ENCODE peak calls at places on chromosomes 13 and 19, in ten cellular contexts. Q is GM13977, N is tibial artery, G is colonic mucosa, D is GM06990, V is stomach, T is right atrium auricular region, L is A549, U is neural crest cell, I is choroid plexus epithelial cell. A is an unnamed sample.

GRCh38 chr13:25654332-25654731 is 282.6 kb downstream of the ATP8A2 start:
- DNase-seq in G (no peak), L (no peak), N (no peak), I (no peak), T (no peak), U (no peak), D (no peak), V (no peak), Q (no peak), A (no peak)

GRCh38 chr13:48891586-48891985 is 84.1 kb upstream of the FNDC3A start:
- DNase-seq in T (no peak), V (no peak), G (no peak), L (peak; percentile 55), N (no peak), D (no peak), Q (no peak), I (peak; percentile 77), U (no peak), A (no peak)

GRCh38 chr13:61294467-61295186 is 121.0 kb downstream of the PCDH20 start:
- DNase-seq in V (no peak), G (no peak), U (no peak), L (no peak), N (no peak), T (no peak), D (no peak), I (no peak), Q (no peak), A (no peak)

GRCh38 chr13:87376081-87376480 is 295.1 kb upstream of the SLITRK5 start:
- DNase-seq in N (no peak), V (no peak), U (no peak), Q (no peak), L (no peak), D (no peak), T (no peak), G (no peak), I (no peak), A (no peak)

GRCh38 chr13:30576528-30576927 is 41.2 kb upstream of the USPL1 start:
- DNase-seq in L (no peak), U (no peak), Q (no peak), V (no peak), D (no peak), N (no peak), I (peak; percentile 72), G (no peak), T (no peak), A (peak; percentile 32)

GRCh38 chr13:33188093-33188882 is 97.3 kb downstream of the STARD13 start:
- DNase-seq in G (no peak), D (peak; percentile 74), I (peak; percentile 77), N (no peak), U (no peak), Q (peak; percentile 37), L (no peak), T (no peak), V (no peak), A (no peak)

GRCh38 chr19:31693870-31694269 is 344.6 kb upstream of the TSHZ3 start:
- DNase-seq in L (no peak), D (no peak), G (no peak), U (no peak), Q (no peak), N (no peak), V (no peak), T (peak; percentile 28), I (no peak), A (no peak)

GRCh38 chr19:56167064-56167578 is 8.7 kb upstream of the GALP start:
- DNase-seq in V (no peak), G (no peak), N (no peak), Q (no peak), L (no peak), T (no peak), I (peak; percentile 21), U (no peak), D (no peak), A (no peak)

GRCh38 chr13:35470671-35471465 is 5.6 kb downstream of the MAB21L1 start:
- DNase-seq in Q (peak; percentile 10), L (no peak), I (peak; percentile 41), T (peak; percentile 72), U (peak; percentile 47), D (no peak), G (peak; percentile 30), V (no peak), N (peak; percentile 73), A (no peak)

GRCh38 chr19:780935-781334 is 16.3 kb upstream of the PTBP1 start:
- DNase-seq in N (no peak), D (no peak), T (no peak), Q (no peak), V (no peak), G (no peak), L (no peak), U (no peak), I (no peak), A (no peak)

GRCh38 chr19:15464394-15465385 is at the start of gene RASAL3:
- DNase-seq in G (peak; percentile 35), N (no peak), Q (peak; percentile 66), T (no peak), I (no peak), L (no peak), V (no peak), D (peak; percentile 72), U (no peak), A (no peak)

GRCh38 chr13:19927117-19927734 is 31.3 kb upstream of the ZMYM2 start:
- DNase-seq in Q (peak; percentile 31), N (no peak), L (peak; percentile 40), D (no peak), U (no peak), V (no peak), G (no peak), I (peak; percentile 65), T (no peak), A (no peak)

DNA sequence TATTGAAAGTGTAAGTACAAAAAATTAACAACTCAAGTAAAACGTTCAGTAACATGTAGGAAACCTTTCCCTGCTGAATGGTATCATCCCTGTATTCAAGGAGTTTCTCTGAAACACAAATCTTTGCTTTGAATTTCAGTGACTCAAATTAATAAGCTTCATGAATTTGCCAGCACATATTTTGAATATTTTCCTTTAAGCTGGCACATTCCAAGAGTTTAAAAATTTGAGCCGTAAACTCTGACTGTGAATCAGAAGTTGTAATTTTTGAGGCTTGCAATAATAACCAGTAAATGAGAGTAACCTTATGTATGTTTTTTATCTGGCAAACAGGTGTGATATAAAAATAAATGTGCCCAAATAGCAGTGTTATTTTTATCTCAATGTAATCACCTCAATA is 1722.6 kb upstream of the PRR20A start:
- DNase-seq in V (no peak), G (no peak), I (no peak), T (no peak), D (no peak), U (no peak), L (no peak), Q (no peak), N (no peak), A (no peak)
- TF ChIP-seq CTCF in V (no peak), G (no peak), I (no peak), T (no peak), D (no peak), U (no peak), L (no peak), Q (no peak), N (no peak), A (no peak)

DNA sequence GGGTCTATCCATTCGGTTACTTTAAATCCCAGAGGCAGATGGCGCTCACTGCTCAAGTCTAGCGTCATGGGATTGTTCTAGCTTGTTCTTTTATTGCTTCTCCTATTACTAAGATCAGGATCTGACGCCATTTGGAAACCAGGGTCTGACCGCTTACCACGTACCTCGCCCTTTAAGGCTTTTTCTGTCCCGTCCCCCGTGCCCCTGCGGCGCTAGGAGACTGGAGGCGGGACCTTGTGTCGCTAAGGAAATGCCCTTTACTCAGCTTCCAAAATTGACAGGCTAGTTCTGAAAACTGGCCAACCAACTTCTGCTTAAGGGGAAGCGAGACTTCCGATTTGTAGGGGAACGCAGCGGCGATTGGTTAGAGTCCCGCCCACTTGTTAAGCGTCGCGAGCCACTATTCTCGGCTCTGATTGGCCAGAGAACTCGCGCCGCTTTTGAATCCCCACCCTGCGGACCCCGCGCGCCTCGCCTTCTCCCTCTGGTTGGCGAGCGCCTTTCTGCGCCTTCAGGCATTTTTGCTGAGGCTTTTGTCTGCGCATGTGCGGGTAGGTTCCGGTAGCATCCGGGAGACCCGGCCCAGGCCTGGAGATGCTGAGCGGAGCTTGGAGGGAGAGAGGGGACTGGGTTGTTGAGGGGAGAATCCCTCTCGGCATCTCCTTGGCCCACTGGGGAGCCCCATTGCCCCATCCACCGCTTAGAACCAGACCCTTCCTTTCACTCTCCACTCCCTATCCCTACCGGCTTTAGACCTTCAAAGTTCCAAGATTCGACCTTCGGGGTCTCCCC is 3.9 kb upstream of the C19orf84 start:
- DNase-seq in T (peak; percentile 95), G (peak; percentile 96), V (peak; percentile 92), Q (peak; percentile 93), L (peak; percentile 100), I (peak; percentile 100), N (peak; percentile 94), D (peak; percentile 96), U (peak; percentile 88), A (peak; percentile 93)
- TF ChIP-seq CTCF in T (no peak), G (no peak), V (no peak), Q (peak; percentile 19), L (no peak), I (peak; percentile 46), N (no peak), D (no peak), U (no peak), A (no peak)

GRCh38 chr19:18477042-18477760 is 39.3 kb upstream of the ISYNA1 start:
- DNase-seq in N (no peak), L (peak; percentile 35), I (peak; percentile 56), Q (no peak), U (no peak), G (no peak), D (no peak), V (no peak), T (no peak), A (no peak)

GRCh38 chr19:18478545-18479311 is 40.8 kb upstream of the ISYNA1 start:
- DNase-seq in U (no peak), L (peak; percentile 85), V (peak; percentile 70), T (peak; percentile 93), G (peak; percentile 67), Q (peak; percentile 87), I (peak; percentile 89), N (peak; percentile 92), D (peak; percentile 67), A (peak; percentile 50)

GRCh38 chr19:18481505-18482222 is 40.2 kb downstream of the ELL start:
- DNase-seq in N (no peak), T (no peak), L (no peak), Q (no peak), U (no peak), V (no peak), G (no peak), I (no peak), D (no peak), A (no peak)

GRCh38 chr19:18477974-18478373 is 40.0 kb upstream of the ISYNA1 start:
- DNase-seq in T (no peak), G (no peak), D (no peak), Q (no peak), U (no peak), N (no peak), L (no peak), V (no peak), I (no peak), A (no peak)

GRCh38 chr19:18479964-18480723 is 41.7 kb downstream of the ELL start:
- DNase-seq in V (peak; percentile 49), U (no peak), N (peak; percentile 90), L (no peak), Q (no peak), D (no peak), I (peak; percentile 65), G (peak; percentile 49), T (peak; percentile 91), A (peak; percentile 46)
- TF ChIP-seq CTCF in V (no peak), U (no peak), N (no peak), L (no peak), Q (no peak), D (no peak), I (no peak), G (no peak), T (no peak), A (no peak)

GRCh38 chr19:40603071-40603718 is 2.0 kb downstream of the LTBP4 start:
- DNase-seq in G (peak; percentile 54), L (peak; percentile 76), I (peak; percentile 66), N (no peak), U (no peak), Q (no peak), V (no peak), D (no peak), T (no peak), A (peak; percentile 72)
- TF ChIP-seq CTCF in G (no peak), L (peak; percentile 20), I (peak; percentile 15), N (no peak), U (no peak), Q (no peak), V (no peak), D (no peak), T (no peak), A (no peak)

A was measured in thyroid gland.